ENCODE peak calls at places on chromosomes 16 and 17, in four cellular contexts. C is mesendoderm, X is IMR-90, Y is H9. V is an unnamed sample.

GRCh38 chr16:81517630-81518438 is 73.2 kb downstream of the CMIP start:
- DNase-seq in C (peak; percentile 54), X (peak; percentile 55), Y (no peak), V (no peak)

GRCh38 chr17:4884489-4884888 is 14.8 kb upstream of the C17orf107 start:
- DNase-seq in C (no peak), X (no peak), Y (no peak), V (no peak)

GRCh38 chr17:58403312-58403711 is 14.0 kb downstream of the RNF43 start:
- DNase-seq in C (peak; percentile 75), X (no peak), Y (peak; percentile 65), V (no peak)

GRCh38 chr17:21452377-21453143 is 76.4 kb downstream of the KCNJ12 start:
- DNase-seq in C (peak; percentile 89), X (peak; percentile 65), Y (peak; percentile 80), V (peak; percentile 36)

GRCh38 chr16:777826-778225 is 10.4 kb downstream of the RPUSD1 start:
- DNase-seq in C (peak; percentile 41), X (peak; percentile 19), Y (no peak), V (no peak)

GRCh38 chr17:32558328-32558955 is 71.6 kb downstream of the CDK5R1 start:
- DNase-seq in C (no peak), X (no peak), Y (no peak), V (no peak)

GRCh38 chr17:57391076-57391825 is 134.9 kb downstream of the MSI2 start:
- DNase-seq in C (peak; percentile 67), X (no peak), Y (no peak), V (no peak)

GRCh38 chr17:83012873-83013778 is 66.3 kb upstream of the METRNL start:
- DNase-seq in C (no peak), X (peak; percentile 97), Y (no peak), V (no peak)

GRCh38 chr16:9260665-9261064 is 169.2 kb downstream of the HAPSTR1 start:
- DNase-seq in C (no peak), X (no peak), Y (no peak), V (no peak)

GRCh38 chr16:11135167-11135973 is 120.6 kb downstream of the SOCS1 start:
- DNase-seq in C (no peak), X (peak; percentile 49), Y (no peak), V (no peak)

GRCh38 chr16:77290451-77291110 is 91.4 kb downstream of the SYCE1L start:
- DNase-seq in C (no peak), X (peak; percentile 59), Y (no peak), V (no peak)

GRCh38 chr16:84084570-84085270 is 32.0 kb downstream of the MBTPS1 start:
- DNase-seq in C (peak; percentile 84), X (peak; percentile 65), Y (peak; percentile 88), V (peak; percentile 80)

GRCh38 chr17:63041251-63041650 is 75.2 kb downstream of the TANC2 start:
- DNase-seq in C (no peak), X (no peak), Y (no peak), V (no peak)

GRCh38 chr16:180921-181667 is 835 bp downstream of the HBQ1 start:
- DNase-seq in C (peak; percentile 89), X (peak; percentile 58), Y (peak; percentile 91), V (peak; percentile 54)

GRCh38 chr17:50541916-50542688 is 4.9 kb upstream of the SPATA20 start:
- DNase-seq in C (peak; percentile 86), X (peak; percentile 69), Y (peak; percentile 92), V (no peak)

GRCh38 chr16:3850544-3850899 is 30.0 kb downstream of the CREBBP start:
- DNase-seq in C (no peak), X (no peak), Y (no peak), V (no peak)

GRCh38 chr16:79272141-79272577 is 328.4 kb downstream of the MAF start:
- DNase-seq in C (no peak), X (no peak), Y (no peak), V (no peak)

GRCh38 chr16:84838383-84838948 is 18.7 kb downstream of the CRISPLD2 start:
- DNase-seq in C (no peak), X (no peak), Y (no peak), V (no peak)

GRCh38 chr17:76537288-76537577 is 276 bp downstream of the CYGB start:
- DNase-seq in C (peak; percentile 45), X (peak; percentile 39), Y (peak; percentile 69), V (no peak)

GRCh38 chr17:19354123-19354522 is 8.4 kb downstream of the B9D1 start:
- DNase-seq in C (no peak), X (peak; percentile 94), Y (no peak), V (no peak)

GRCh38 chr16:30605148-30605547 is 5.0 kb downstream of the ZNF689 start:
- DNase-seq in C (no peak), X (no peak), Y (no peak), V (no peak)

GRCh38 chr17:82907797-82908261 is 68.0 kb upstream of the ZNF750 start:
- DNase-seq in C (no peak), X (no peak), Y (no peak), V (no peak)

GRCh38 chr17:72120878-72121163 is at the start of gene SOX9:
- DNase-seq in C (peak; percentile 98), X (peak; percentile 96), Y (peak; percentile 98), V (peak; percentile 77)

GRCh38 chr17:12549499-12549901 is 116.2 kb upstream of the MYOCD start:
- DNase-seq in C (peak; percentile 86), X (peak; percentile 72), Y (no peak), V (no peak)

GRCh38 chr17:81906476-81907218 is 4.6 kb downstream of the PCYT2 start:
- DNase-seq in C (peak; percentile 47), X (no peak), Y (peak; percentile 77), V (no peak)

GRCh38 chr17:49438885-49439284 is 24.2 kb upstream of the PHB1 start:
- DNase-seq in C (no peak), X (no peak), Y (peak; percentile 63), V (no peak)

GRCh38 chr17:49437696-49438438 is 23.2 kb upstream of the PHB1 start:
- DNase-seq in C (no peak), X (no peak), Y (peak; percentile 14), V (peak; percentile 38)

GRCh38 chr17:49439305-49439672 is 24.6 kb upstream of the PHB1 start:
- DNase-seq in C (no peak), X (no peak), Y (no peak), V (peak; percentile 54)

GRCh38 chr17:49439673-49440571 is 25.2 kb upstream of the PHB1 start:
- DNase-seq in C (no peak), X (peak; percentile 37), Y (peak; percentile 26), V (peak; percentile 32)

DNA sequence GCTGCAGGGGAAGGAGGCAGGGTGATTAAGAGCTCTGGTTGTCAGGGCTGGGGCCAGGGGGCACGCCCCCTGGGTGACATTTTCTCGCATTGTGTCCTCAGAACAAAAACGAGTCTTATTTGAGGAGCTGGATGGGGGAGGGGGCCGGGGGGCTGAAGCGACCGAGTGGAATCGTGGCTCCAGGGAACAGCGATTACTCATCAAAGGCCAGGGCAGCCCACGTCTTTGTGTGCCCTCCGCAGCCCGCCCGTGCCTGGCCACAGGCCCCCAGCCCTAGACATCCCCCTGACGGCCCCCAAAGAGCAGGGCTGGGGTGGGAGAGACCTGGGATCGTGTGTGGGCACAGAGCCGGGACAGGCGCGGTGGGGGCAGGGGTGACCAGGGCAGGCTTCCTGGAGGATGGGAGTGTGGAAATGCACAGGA is 23.8 kb upstream of the PHB1 start:
- DNase-seq in C (peak; percentile 56), X (no peak), Y (peak; percentile 52), V (no peak)
- H2BK5ac ChIP-seq in C (no peak overlapping the region), X (no peak overlapping the region), Y (no peak overlapping the region), V (peak overlapping the region; percentile 81)

GRCh38 chr17:7935859-7936258 is 3.9 kb downstream of the CNTROB start:
- DNase-seq in C (no peak), X (no peak), Y (no peak), V (no peak)
- H2BK5ac ChIP-seq in C (no peak overlapping the region), X (no peak overlapping the region), Y (no peak overlapping the region), V (no peak overlapping the region)

GRCh38 chr17:11332706-11333105 is 91.7 kb downstream of the SHISA6 start:
- DNase-seq in C (no peak), X (no peak), Y (no peak), V (no peak)
- H2BK5ac ChIP-seq in C (no peak overlapping the region), X (no peak overlapping the region), Y (no peak overlapping the region), V (no peak overlapping the region)

GRCh38 chr17:17692353-17693252 is 11.3 kb downstream of the RAI1 start:
- DNase-seq in C (no peak), X (no peak), Y (no peak), V (no peak)
- H2BK5ac ChIP-seq in C (no peak overlapping the region), X (peak overlapping the region; percentile 93), Y (no peak overlapping the region), V (peak overlapping the region; percentile 63)

GRCh38 chr17:35341465-35341992 is 31.9 kb downstream of the SLFN11 start:
- DNase-seq in C (no peak), X (no peak), Y (no peak), V (no peak)

GRCh38 chr17:35345926-35346771 is 27.3 kb downstream of the SLFN11 start:
- DNase-seq in C (peak; percentile 84), X (peak; percentile 53), Y (peak; percentile 75), V (peak; percentile 64)

GRCh38 chr17:35344262-35344661 is 29.2 kb downstream of the SLFN11 start:
- DNase-seq in C (no peak), X (no peak), Y (no peak), V (no peak)

GRCh38 chr17:35342207-35342744 is 31.1 kb downstream of the SLFN11 start:
- DNase-seq in C (no peak), X (no peak), Y (no peak), V (no peak)

DNA sequence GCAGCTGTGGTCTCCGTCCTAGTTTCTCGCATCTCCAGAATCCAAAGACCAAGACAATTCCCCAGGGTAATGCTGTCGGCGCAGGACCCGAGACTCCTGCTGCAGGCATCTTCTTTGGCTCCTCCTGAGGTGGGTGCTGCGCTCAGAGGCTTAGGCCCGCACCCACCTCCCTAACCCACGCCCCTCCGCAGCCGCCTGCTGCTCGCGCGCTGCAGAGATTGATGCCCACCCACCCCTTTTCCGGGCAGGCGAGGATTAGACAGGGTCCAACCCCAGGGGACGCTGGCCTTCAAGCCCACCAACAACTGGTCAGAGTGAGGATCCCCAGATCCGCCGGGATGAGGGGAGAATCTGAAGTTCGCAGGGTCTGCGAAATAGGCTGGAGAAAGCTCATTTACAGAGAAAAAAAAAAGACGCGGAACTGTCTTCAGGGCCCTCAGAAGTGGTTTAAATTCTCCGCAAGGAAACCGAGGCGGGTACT is 27.9 kb downstream of the SLFN11 start:
- DNase-seq in C (no peak), X (no peak), Y (peak; percentile 32), V (no peak)
- H2BK5ac ChIP-seq in C (no peak overlapping the region), X (no peak overlapping the region), Y (no peak overlapping the region), V (no peak overlapping the region)

GRCh38 chr17:73304971-73305786 is 6.6 kb downstream of the CDC42EP4 start:
- DNase-seq in C (peak; percentile 87), X (peak; percentile 78), Y (peak; percentile 85), V (no peak)
- H2BK5ac ChIP-seq in C (peak overlapping the region; percentile 5), X (peak overlapping the region; percentile 86), Y (no peak overlapping the region), V (peak overlapping the region; percentile 20)

DNA sequence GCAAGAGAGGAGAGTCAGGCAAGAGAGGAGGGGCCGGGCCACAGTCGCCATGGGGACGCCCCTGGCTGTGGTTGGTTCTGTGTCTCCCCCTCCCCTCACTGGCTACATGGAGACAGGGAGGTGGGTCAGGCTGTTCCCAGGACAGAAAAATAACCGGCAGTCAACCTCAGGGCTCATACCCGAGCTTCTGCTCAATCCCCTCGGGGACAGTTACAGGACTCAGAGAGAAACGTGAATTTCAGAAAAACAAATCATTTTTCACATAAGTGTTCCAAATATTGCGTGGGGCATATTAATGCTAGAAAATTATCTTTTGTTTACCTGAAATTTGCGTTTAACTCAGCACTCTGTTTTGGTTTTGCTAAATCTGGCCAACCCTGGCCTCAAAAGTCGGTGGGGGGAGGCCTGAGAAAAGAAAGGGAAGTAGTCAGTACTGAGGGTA is 22.2 kb upstream of the CPSF4L start:
- DNase-seq in C (peak; percentile 85), X (no peak), Y (peak; percentile 95), V (peak; percentile 23)
- H2BK5ac ChIP-seq in C (no peak overlapping the region), X (no peak overlapping the region), Y (no peak overlapping the region), V (no peak overlapping the region)

GRCh38 chr16:67458121-67458641 is 22.8 kb downstream of the ATP6V0D1 start:
- DNase-seq in C (no peak), X (no peak), Y (no peak), V (no peak)
- H2BK5ac ChIP-seq in C (no peak overlapping the region), X (peak overlapping the region; percentile 77), Y (no peak overlapping the region), V (no peak overlapping the region)